ENCODE peak calls at places on chromosome 18, in four cellular contexts. One of them, this sample, is unnamed.

GRCh38 chr18:74473976-74474375 is 16.9 kb upstream of the DIPK1C start:
- DNase-seq in WTC11: no peak
- DNase-seq in K562: no peak
- DNase-seq in HepG2: no peak
- DNase-seq in this sample: no peak

GRCh38 chr18:26286008-26286407 is 59.8 kb downstream of the TAF4B start:
- DNase-seq in HepG2: no peak
- DNase-seq in K562: no peak
- DNase-seq in WTC11: no peak
- DNase-seq in this sample: no peak

GRCh38 chr18:35620765-35621164 is 39.2 kb downstream of the GALNT1 start:
- DNase-seq in WTC11: no peak
- DNase-seq in HepG2: no peak
- DNase-seq in K562: no peak
- DNase-seq in this sample: no peak

GRCh38 chr18:6731197-6731596 is 1.7 kb downstream of the ARHGAP28 start:
- DNase-seq in HepG2: no peak
- DNase-seq in WTC11: no peak
- DNase-seq in K562: no peak
- DNase-seq in this sample: no peak

GRCh38 chr18:49094979-49095632 is 144.3 kb upstream of the SMAD7 start:
- DNase-seq in WTC11: no peak
- DNase-seq in HepG2: no peak
- DNase-seq in K562: no peak
- DNase-seq in this sample: no peak

GRCh38 chr18:36372902-36373301 is 75.4 kb downstream of the FHOD3 start:
- DNase-seq in K562: no peak
- DNase-seq in WTC11: no peak
- DNase-seq in HepG2: no peak
- DNase-seq in this sample: no peak

GRCh38 chr18:22765889-22766288 is 167.2 kb upstream of the RBBP8 start:
- DNase-seq in WTC11: no peak
- DNase-seq in K562: no peak
- DNase-seq in HepG2: no peak
- DNase-seq in this sample: no peak

GRCh38 chr18:48230459-48231113 is 178.6 kb downstream of the ZBTB7C start:
- DNase-seq in HepG2: peak; percentile 57
- DNase-seq in WTC11: peak; percentile 84
- DNase-seq in K562: peak; percentile 38
- DNase-seq in this sample: no peak

GRCh38 chr18:34640273-34640672 is 69.8 kb upstream of the DTNA start:
- DNase-seq in K562: no peak
- DNase-seq in WTC11: no peak
- DNase-seq in HepG2: no peak
- DNase-seq in this sample: no peak

GRCh38 chr18:3268306-3268705 is 6.4 kb downstream of the MYL12B start:
- DNase-seq in K562: no peak
- DNase-seq in WTC11: no peak
- DNase-seq in HepG2: no peak
- DNase-seq in this sample: no peak

GRCh38 chr18:48913723-48914122 is 37.0 kb downstream of the SMAD7 start:
- DNase-seq in K562: peak; percentile 45
- DNase-seq in HepG2: no peak
- DNase-seq in WTC11: no peak
- DNase-seq in this sample: no peak

GRCh38 chr18:60247103-60247502 is 125.5 kb downstream of the MC4R start:
- DNase-seq in K562: no peak
- DNase-seq in HepG2: no peak
- DNase-seq in WTC11: no peak
- DNase-seq in this sample: no peak

GRCh38 chr18:9697121-9697520 is 11.0 kb upstream of the RAB31 start:
- DNase-seq in K562: no peak
- DNase-seq in HepG2: no peak
- DNase-seq in WTC11: no peak
- DNase-seq in this sample: no peak

GRCh38 chr18:57856707-57857280 is 53.7 kb upstream of the ATP8B1 start:
- DNase-seq in HepG2: no peak
- DNase-seq in WTC11: no peak
- DNase-seq in K562: no peak
- DNase-seq in this sample: no peak

GRCh38 chr18:2570772-2571199 is 519 bp downstream of the METTL4 start:
- DNase-seq in WTC11: peak; percentile 70
- DNase-seq in K562: peak; percentile 80
- DNase-seq in HepG2: peak; percentile 60
- DNase-seq in this sample: peak; percentile 20

GRCh38 chr18:11653521-11653920 is 35.5 kb upstream of the GNAL start:
- DNase-seq in WTC11: no peak
- DNase-seq in K562: no peak
- DNase-seq in HepG2: no peak
- DNase-seq in this sample: no peak

GRCh38 chr18:61991201-61991600 is 98.4 kb upstream of the RNF152 start:
- DNase-seq in K562: no peak
- DNase-seq in HepG2: no peak
- DNase-seq in WTC11: no peak
- DNase-seq in this sample: no peak

GRCh38 chr18:33123852-33124251 is 316.7 kb downstream of the CCDC178 start:
- DNase-seq in K562: no peak
- DNase-seq in HepG2: no peak
- DNase-seq in WTC11: no peak
- DNase-seq in this sample: no peak

GRCh38 chr18:35201502-35201901 is 39.3 kb upstream of the ZNF397 start:
- DNase-seq in WTC11: no peak
- DNase-seq in K562: no peak
- DNase-seq in HepG2: no peak
- DNase-seq in this sample: no peak

GRCh38 chr18:70454705-70455322 is 166.0 kb downstream of the SOCS6 start:
- DNase-seq in HepG2: peak; percentile 60
- DNase-seq in WTC11: no peak
- DNase-seq in K562: peak; percentile 48
- DNase-seq in this sample: no peak

GRCh38 chr18:47175283-47175894 is 775 bp downstream of the IER3IP1 start:
- DNase-seq in WTC11: no peak
- DNase-seq in K562: no peak
- DNase-seq in HepG2: no peak
- DNase-seq in this sample: no peak

GRCh38 chr18:74389991-74390390 is 67.1 kb downstream of the DIPK1C start:
- DNase-seq in HepG2: no peak
- DNase-seq in K562: no peak
- DNase-seq in WTC11: no peak
- DNase-seq in this sample: no peak

GRCh38 chr18:48961547-48961946 is 10.8 kb upstream of the SMAD7 start:
- DNase-seq in K562: no peak
- DNase-seq in HepG2: no peak
- DNase-seq in WTC11: no peak
- DNase-seq in this sample: no peak

GRCh38 chr18:75041586-75041985 is 167.4 kb downstream of the PTGR3 start:
- DNase-seq in WTC11: no peak
- DNase-seq in K562: no peak
- DNase-seq in HepG2: no peak
- DNase-seq in this sample: no peak

GRCh38 chr18:33536904-33537303 is 41.1 kb upstream of the ASXL3 start:
- DNase-seq in WTC11: no peak
- DNase-seq in K562: no peak
- DNase-seq in HepG2: no peak
- DNase-seq in this sample: no peak

GRCh38 chr18:25231327-25231691 is 120.7 kb downstream of the ZNF521 start:
- DNase-seq in HepG2: no peak
- DNase-seq in WTC11: no peak
- DNase-seq in K562: no peak
- DNase-seq in this sample: no peak

GRCh38 chr18:49841236-49842217 is 28.2 kb upstream of the ACAA2 start:
- DNase-seq in HepG2: no peak
- DNase-seq in K562: no peak
- DNase-seq in WTC11: no peak
- DNase-seq in this sample: no peak

GRCh38 chr18:41320090-41320489 is 634.9 kb upstream of the PIK3C3 start:
- DNase-seq in HepG2: no peak
- DNase-seq in K562: no peak
- DNase-seq in WTC11: no peak
- DNase-seq in this sample: no peak

GRCh38 chr18:41324934-41325333 is 630.1 kb upstream of the PIK3C3 start:
- DNase-seq in K562: no peak
- DNase-seq in WTC11: no peak
- DNase-seq in HepG2: no peak
- DNase-seq in this sample: no peak

GRCh38 chr18:41323044-41323443 is 632.0 kb upstream of the PIK3C3 start:
- DNase-seq in WTC11: no peak
- DNase-seq in HepG2: no peak
- DNase-seq in K562: no peak
- DNase-seq in this sample: no peak

GRCh38 chr18:41326311-41326710 is 628.7 kb upstream of the PIK3C3 start:
- DNase-seq in K562: no peak
- DNase-seq in WTC11: no peak
- DNase-seq in HepG2: no peak
- DNase-seq in this sample: no peak

GRCh38 chr18:41324020-41324791 is 630.8 kb upstream of the PIK3C3 start:
- DNase-seq in K562: no peak
- DNase-seq in WTC11: no peak
- DNase-seq in HepG2: no peak
- DNase-seq in this sample: no peak
- TF ChIP-seq TCF7 in K562: no peak
- TF ChIP-seq TCF7 in WTC11: no peak
- TF ChIP-seq TCF7 in HepG2: no peak
- TF ChIP-seq TCF7 in this sample: no peak

DNA sequence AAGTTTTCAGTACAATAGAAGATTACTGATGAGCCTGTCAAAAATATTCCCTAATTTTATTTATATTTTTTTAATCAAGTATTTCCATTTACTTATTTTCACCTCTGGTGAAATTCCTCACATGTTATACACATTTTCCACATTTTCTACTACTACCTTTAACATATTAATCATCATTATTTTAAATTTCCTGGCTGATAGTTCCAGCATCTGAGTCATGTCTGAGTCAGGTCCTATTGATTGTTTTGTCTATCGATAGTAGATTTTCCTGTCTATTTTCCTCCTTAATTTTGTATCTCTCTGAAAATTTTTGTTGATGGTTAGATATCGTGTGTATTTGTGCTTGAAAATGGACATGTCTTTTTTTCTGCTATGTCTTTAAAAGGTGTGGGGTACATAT is 211.8 kb upstream of the DSEL start:
- DNase-seq in HepG2: no peak
- DNase-seq in WTC11: no peak
- DNase-seq in K562: no peak
- DNase-seq in this sample: no peak
- TF ChIP-seq TCF7 in HepG2: no peak
- TF ChIP-seq TCF7 in WTC11: no peak
- TF ChIP-seq TCF7 in K562: no peak
- TF ChIP-seq TCF7 in this sample: no peak

GRCh38 chr18:31317860-31318259 is at the start of gene DSG1:
- DNase-seq in K562: no peak
- DNase-seq in WTC11: no peak
- DNase-seq in HepG2: no peak
- DNase-seq in this sample: no peak

GRCh38 chr18:31325051-31325450 is 7.1 kb downstream of the DSG1 start:
- DNase-seq in HepG2: no peak
- DNase-seq in K562: no peak
- DNase-seq in WTC11: no peak
- DNase-seq in this sample: no peak

GRCh38 chr18:31316974-31317373 is 986 bp upstream of the DSG1 start:
- DNase-seq in K562: no peak
- DNase-seq in HepG2: no peak
- DNase-seq in WTC11: no peak
- DNase-seq in this sample: no peak

GRCh38 chr18:31321719-31322118 is 3.8 kb downstream of the DSG1 start:
- DNase-seq in HepG2: no peak
- DNase-seq in K562: no peak
- DNase-seq in WTC11: no peak
- DNase-seq in this sample: no peak
- TF ChIP-seq TCF7 in HepG2: no peak
- TF ChIP-seq TCF7 in K562: no peak
- TF ChIP-seq TCF7 in WTC11: no peak
- TF ChIP-seq TCF7 in this sample: no peak

GRCh38 chr18:55650363-55650870 is 62.4 kb upstream of the TCF4 start:
- DNase-seq in WTC11: no peak
- DNase-seq in HepG2: no peak
- DNase-seq in K562: no peak
- DNase-seq in this sample: no peak
- TF ChIP-seq TCF7 in WTC11: no peak
- TF ChIP-seq TCF7 in HepG2: no peak
- TF ChIP-seq TCF7 in K562: no peak
- TF ChIP-seq TCF7 in this sample: no peak

DNA sequence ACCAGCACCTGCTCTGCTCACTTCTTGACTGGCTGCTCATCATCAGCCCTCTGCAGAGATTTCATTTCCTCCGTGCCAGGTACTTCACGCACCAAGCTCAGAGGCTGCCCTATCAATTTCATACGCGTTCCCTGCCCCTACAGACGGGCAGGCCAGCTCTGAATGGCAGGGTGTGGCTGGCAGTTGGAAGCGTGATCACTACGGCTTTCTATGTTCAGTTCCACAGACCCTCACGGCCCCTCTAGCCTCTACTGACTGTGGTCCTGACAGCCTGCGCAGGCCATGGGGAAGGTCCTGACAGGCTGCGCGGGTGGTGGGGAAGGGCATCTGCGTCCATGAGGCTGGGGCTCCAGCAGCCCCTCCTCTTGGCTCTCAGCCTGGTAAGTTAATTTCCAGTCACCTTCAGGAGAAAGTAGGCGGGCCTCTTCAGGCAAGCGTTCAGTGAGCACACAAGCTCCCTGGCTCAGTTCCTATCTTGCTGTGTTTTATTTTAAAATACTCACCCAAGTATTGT is 154.8 kb downstream of the ZNF236 start:
- DNase-seq in K562: no peak
- DNase-seq in HepG2: no peak
- DNase-seq in WTC11: no peak
- DNase-seq in this sample: no peak
- TF ChIP-seq TCF7 in K562: no peak
- TF ChIP-seq TCF7 in HepG2: no peak
- TF ChIP-seq TCF7 in WTC11: no peak
- TF ChIP-seq TCF7 in this sample: no peak

DNA sequence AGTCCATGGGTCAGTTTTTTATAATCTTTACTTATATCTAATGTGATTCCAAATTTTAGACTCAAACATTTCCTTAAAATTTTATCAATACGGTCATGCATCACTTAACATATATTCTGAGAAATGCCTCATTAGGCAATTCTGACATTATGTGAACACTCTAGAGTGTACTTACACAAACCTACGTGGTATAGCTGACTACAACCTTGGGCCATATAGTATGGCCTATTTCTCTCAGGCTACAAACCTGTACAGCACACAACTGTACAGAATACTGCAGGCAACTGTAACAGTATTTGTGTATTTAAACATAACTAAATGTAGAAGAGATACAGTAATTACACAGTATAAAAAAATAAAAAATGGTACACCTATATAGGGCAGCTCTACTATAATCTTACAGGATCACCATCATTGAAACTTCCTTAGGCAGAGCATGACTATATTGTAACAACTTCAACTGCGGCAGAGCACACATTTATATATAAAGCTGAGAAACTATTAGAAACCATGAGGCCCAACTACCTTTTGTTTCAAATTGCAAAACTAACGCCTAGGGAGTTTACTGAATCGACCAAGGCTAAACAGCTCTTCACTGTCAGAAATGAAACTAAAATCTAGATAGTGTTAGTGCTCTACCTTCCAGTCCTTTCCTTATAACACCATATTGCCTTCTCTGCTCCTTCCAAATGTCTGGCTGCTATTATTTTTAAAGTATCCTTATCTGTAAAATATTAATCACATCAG is 6.9 kb downstream of the YES1 start:
- DNase-seq in WTC11: no peak
- DNase-seq in HepG2: no peak
- DNase-seq in K562: no peak
- DNase-seq in this sample: no peak
- TF ChIP-seq TCF7 in WTC11: no peak
- TF ChIP-seq TCF7 in HepG2: no peak
- TF ChIP-seq TCF7 in K562: no peak
- TF ChIP-seq TCF7 in this sample: no peak

This sample was measured in GM12878.